ENCODE peak calls at places on chromosomes 3 and 15, in five cellular contexts. One of them, this sample, is unnamed. For H3K27me3, the result is how much of the 10 kb centered on the place peaks cover.

GRCh38 chr3:127798716-127799115 is 23.6 kb downstream of the MGLL start:
- DNase-seq in adrenal gland: no peak
- DNase-seq in brain microvascular endothelial cell: no peak
- DNase-seq in heart right ventricle: no peak
- DNase-seq in CD8-positive, alpha-beta T cell: no peak
- DNase-seq in this sample: no peak

GRCh38 chr15:39495871-39496459 is 84.9 kb upstream of the THBS1 start:
- DNase-seq in brain microvascular endothelial cell: no peak
- DNase-seq in CD8-positive, alpha-beta T cell: no peak
- DNase-seq in adrenal gland: no peak
- DNase-seq in heart right ventricle: no peak
- DNase-seq in this sample: no peak

GRCh38 chr3:130395916-130396315 is 50.4 kb downstream of the COL6A5 start:
- DNase-seq in heart right ventricle: no peak
- DNase-seq in adrenal gland: no peak
- DNase-seq in brain microvascular endothelial cell: peak
- DNase-seq in CD8-positive, alpha-beta T cell: no peak
- DNase-seq in this sample: no peak

GRCh38 chr15:93180656-93181055 is 91.6 kb upstream of the RGMA start:
- DNase-seq in heart right ventricle: no peak
- DNase-seq in adrenal gland: no peak
- DNase-seq in CD8-positive, alpha-beta T cell: no peak
- DNase-seq in brain microvascular endothelial cell: no peak
- DNase-seq in this sample: no peak

GRCh38 chr15:58535337-58535736 is 103.5 kb downstream of the LIPC start:
- DNase-seq in adrenal gland: no peak
- DNase-seq in brain microvascular endothelial cell: no peak
- DNase-seq in heart right ventricle: no peak
- DNase-seq in CD8-positive, alpha-beta T cell: no peak
- DNase-seq in this sample: no peak

GRCh38 chr15:46703352-46703861 is 1013.9 kb upstream of the SEMA6D start:
- DNase-seq in adrenal gland: no peak
- DNase-seq in heart right ventricle: no peak
- DNase-seq in CD8-positive, alpha-beta T cell: no peak
- DNase-seq in brain microvascular endothelial cell: no peak
- DNase-seq in this sample: no peak

GRCh38 chr15:70347766-70348558 is 250.2 kb upstream of the TLE3 start:
- DNase-seq in brain microvascular endothelial cell: no peak
- DNase-seq in heart right ventricle: no peak
- DNase-seq in adrenal gland: no peak
- DNase-seq in CD8-positive, alpha-beta T cell: no peak
- DNase-seq in this sample: no peak

GRCh38 chr15:60283936-60284335 is 113.8 kb downstream of the ANXA2 start:
- DNase-seq in brain microvascular endothelial cell: no peak
- DNase-seq in CD8-positive, alpha-beta T cell: no peak
- DNase-seq in adrenal gland: no peak
- DNase-seq in heart right ventricle: no peak
- DNase-seq in this sample: no peak

GRCh38 chr3:179036626-179037300 is 34.8 kb downstream of the ZMAT3 start:
- DNase-seq in heart right ventricle: no peak
- DNase-seq in adrenal gland: no peak
- DNase-seq in brain microvascular endothelial cell: no peak
- DNase-seq in CD8-positive, alpha-beta T cell: no peak
- DNase-seq in this sample: no peak

GRCh38 chr3:187186801-187187421 is 10.4 kb upstream of the RTP1 start:
- DNase-seq in brain microvascular endothelial cell: peak
- DNase-seq in heart right ventricle: peak
- DNase-seq in adrenal gland: no peak
- DNase-seq in CD8-positive, alpha-beta T cell: no peak
- DNase-seq in this sample: no peak

GRCh38 chr3:131591394-131591990 is 88.7 kb upstream of the MRPL3 start:
- DNase-seq in heart right ventricle: no peak
- DNase-seq in brain microvascular endothelial cell: peak
- DNase-seq in CD8-positive, alpha-beta T cell: no peak
- DNase-seq in adrenal gland: peak
- DNase-seq in this sample: no peak

GRCh38 chr15:44596511-44597010 is 59.6 kb downstream of the EIF3J start:
- DNase-seq in adrenal gland: no peak
- DNase-seq in heart right ventricle: no peak
- DNase-seq in CD8-positive, alpha-beta T cell: no peak
- DNase-seq in brain microvascular endothelial cell: no peak
- DNase-seq in this sample: no peak

GRCh38 chr3:71168961-71169411 is 414.5 kb downstream of the FOXP1 start:
- DNase-seq in adrenal gland: no peak
- DNase-seq in heart right ventricle: no peak
- DNase-seq in CD8-positive, alpha-beta T cell: no peak
- DNase-seq in brain microvascular endothelial cell: no peak
- DNase-seq in this sample: no peak

GRCh38 chr3:50179710-50180109 is 11.7 kb upstream of the GNAT1 start:
- DNase-seq in adrenal gland: no peak
- DNase-seq in CD8-positive, alpha-beta T cell: no peak
- DNase-seq in brain microvascular endothelial cell: no peak
- DNase-seq in heart right ventricle: no peak
- DNase-seq in this sample: no peak

GRCh38 chr3:177740270-177740669 is 543.0 kb upstream of the TBL1XR1 start:
- DNase-seq in heart right ventricle: no peak
- DNase-seq in adrenal gland: no peak
- DNase-seq in CD8-positive, alpha-beta T cell: no peak
- DNase-seq in brain microvascular endothelial cell: no peak
- DNase-seq in this sample: no peak

GRCh38 chr3:177743491-177743890 is 546.2 kb upstream of the TBL1XR1 start:
- DNase-seq in brain microvascular endothelial cell: no peak
- DNase-seq in adrenal gland: no peak
- DNase-seq in heart right ventricle: no peak
- DNase-seq in CD8-positive, alpha-beta T cell: no peak
- DNase-seq in this sample: no peak

GRCh38 chr3:177735441-177735840 is 538.2 kb upstream of the TBL1XR1 start:
- DNase-seq in CD8-positive, alpha-beta T cell: no peak
- DNase-seq in adrenal gland: no peak
- DNase-seq in heart right ventricle: no peak
- DNase-seq in brain microvascular endothelial cell: no peak
- DNase-seq in this sample: no peak

GRCh38 chr3:177742273-177742672 is 545.0 kb upstream of the TBL1XR1 start:
- DNase-seq in heart right ventricle: no peak
- DNase-seq in CD8-positive, alpha-beta T cell: no peak
- DNase-seq in adrenal gland: no peak
- DNase-seq in brain microvascular endothelial cell: no peak
- DNase-seq in this sample: no peak

GRCh38 chr3:177739461-177739860 is 542.2 kb upstream of the TBL1XR1 start:
- DNase-seq in CD8-positive, alpha-beta T cell: no peak
- DNase-seq in adrenal gland: no peak
- DNase-seq in brain microvascular endothelial cell: no peak
- DNase-seq in heart right ventricle: no peak
- DNase-seq in this sample: no peak
- H3K27me3 ChIP-seq in CD8-positive, alpha-beta T cell: under half
- H3K27me3 ChIP-seq in adrenal gland: under half
- H3K27me3 ChIP-seq in brain microvascular endothelial cell: under half
- H3K27me3 ChIP-seq in heart right ventricle: under half
- H3K27me3 ChIP-seq in this sample: under half

DNA sequence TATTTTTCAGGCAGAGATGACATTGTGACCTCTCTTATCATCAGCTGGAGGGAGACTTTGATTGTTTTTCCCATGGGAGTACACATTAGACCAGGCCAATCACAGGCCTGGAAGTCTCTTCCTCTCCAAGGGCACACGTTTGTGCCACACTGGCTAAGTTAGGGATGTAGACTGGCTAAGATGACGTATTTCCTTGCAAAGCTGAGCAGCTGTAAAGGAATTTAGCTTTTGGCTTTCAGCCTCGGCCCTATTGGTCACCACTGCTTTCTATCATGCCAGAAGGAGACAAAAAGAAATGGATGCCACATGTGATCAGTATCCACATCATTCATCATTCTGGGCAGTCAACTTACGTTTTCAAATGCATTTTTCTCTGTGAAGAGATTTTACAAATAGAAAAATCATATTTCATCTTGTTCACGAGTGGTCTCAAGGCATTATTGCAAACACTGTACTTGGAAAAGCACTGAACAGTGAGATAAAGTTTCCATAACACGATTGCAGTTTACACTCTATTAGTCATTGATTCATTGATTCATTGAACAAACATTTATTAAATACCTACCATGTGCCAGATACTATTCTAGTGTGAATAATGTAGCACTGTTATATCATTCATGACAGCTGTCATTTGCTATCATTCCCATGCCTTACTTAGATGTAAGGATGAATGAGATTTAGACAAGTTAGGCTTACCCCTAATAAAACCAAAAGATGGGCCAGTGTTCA is 27.0 kb upstream of the RNF7 start:
- DNase-seq in adrenal gland: peak
- DNase-seq in CD8-positive, alpha-beta T cell: no peak
- DNase-seq in brain microvascular endothelial cell: peak
- DNase-seq in heart right ventricle: no peak
- DNase-seq in this sample: no peak
- H3K4me3 ChIP-seq in adrenal gland: no peak
- H3K4me3 ChIP-seq in CD8-positive, alpha-beta T cell: no peak
- H3K4me3 ChIP-seq in brain microvascular endothelial cell: no peak
- H3K4me3 ChIP-seq in heart right ventricle: no peak
- H3K4me3 ChIP-seq in this sample: no peak

GRCh38 chr3:158809642-158810041 is 7.8 kb downstream of the MFSD1 start:
- DNase-seq in CD8-positive, alpha-beta T cell: no peak
- DNase-seq in heart right ventricle: no peak
- DNase-seq in adrenal gland: no peak
- DNase-seq in brain microvascular endothelial cell: peak
- DNase-seq in this sample: no peak

GRCh38 chr3:158810823-158811425 is 9.1 kb downstream of the MFSD1 start:
- DNase-seq in CD8-positive, alpha-beta T cell: no peak
- DNase-seq in adrenal gland: no peak
- DNase-seq in heart right ventricle: no peak
- DNase-seq in brain microvascular endothelial cell: no peak
- DNase-seq in this sample: no peak

GRCh38 chr3:158804441-158804840 is 2.6 kb downstream of the MFSD1 start:
- DNase-seq in brain microvascular endothelial cell: no peak
- DNase-seq in CD8-positive, alpha-beta T cell: no peak
- DNase-seq in adrenal gland: no peak
- DNase-seq in heart right ventricle: no peak
- DNase-seq in this sample: no peak

DNA sequence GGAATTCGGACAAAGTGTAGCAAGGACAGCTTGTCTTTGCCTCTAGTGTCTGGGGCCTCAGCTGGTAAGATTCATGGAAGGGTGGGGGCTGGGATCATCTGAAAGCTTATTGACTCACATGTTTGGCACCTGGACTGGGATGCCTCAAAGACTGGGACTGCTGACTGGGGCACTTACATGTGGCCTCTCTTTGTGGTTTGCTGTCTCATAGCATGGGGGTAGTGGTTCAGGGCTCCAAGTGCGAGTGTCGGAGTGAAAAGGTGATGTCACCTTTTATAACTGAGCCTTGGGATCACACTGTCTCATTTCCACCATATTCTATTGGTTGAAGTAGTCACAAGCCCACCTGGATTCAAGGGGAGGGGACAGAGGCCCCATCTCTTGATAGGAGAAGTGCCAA is 6.8 kb downstream of the MFSD1 start:
- DNase-seq in CD8-positive, alpha-beta T cell: no peak
- DNase-seq in brain microvascular endothelial cell: peak
- DNase-seq in heart right ventricle: no peak
- DNase-seq in adrenal gland: no peak
- DNase-seq in this sample: no peak
- H3K27me3 ChIP-seq in CD8-positive, alpha-beta T cell: under half
- H3K27me3 ChIP-seq in brain microvascular endothelial cell: under half
- H3K27me3 ChIP-seq in heart right ventricle: under half
- H3K27me3 ChIP-seq in adrenal gland: under half
- H3K27me3 ChIP-seq in this sample: under half

GRCh38 chr3:144466114-144466513 is 494.5 kb downstream of the DIPK2A start:
- DNase-seq in CD8-positive, alpha-beta T cell: no peak
- DNase-seq in brain microvascular endothelial cell: no peak
- DNase-seq in adrenal gland: no peak
- DNase-seq in heart right ventricle: no peak
- DNase-seq in this sample: no peak
- H3K4me3 ChIP-seq in CD8-positive, alpha-beta T cell: no peak
- H3K4me3 ChIP-seq in brain microvascular endothelial cell: no peak
- H3K4me3 ChIP-seq in adrenal gland: no peak
- H3K4me3 ChIP-seq in heart right ventricle: no peak
- H3K4me3 ChIP-seq in this sample: no peak

DNA sequence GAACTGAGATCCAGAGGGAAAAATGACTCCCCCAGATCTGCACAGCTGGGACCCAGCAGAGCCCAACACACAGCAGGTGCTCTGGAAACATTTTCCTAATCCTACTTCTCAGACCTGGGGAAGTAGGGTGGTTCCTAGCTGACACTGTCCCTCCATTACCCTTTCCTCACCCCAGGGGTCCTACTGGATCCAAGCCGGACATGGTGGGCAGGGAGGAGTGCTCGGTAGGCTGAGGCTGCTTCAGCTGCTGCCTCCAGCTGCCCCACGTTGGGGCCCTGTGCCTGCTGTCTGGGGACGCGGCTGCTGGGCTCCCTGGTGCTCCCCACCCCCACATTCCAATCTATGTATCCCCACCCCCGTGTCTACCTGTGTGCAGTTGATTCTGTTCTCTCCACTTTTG is 29.8 kb upstream of the SLC6A6 start:
- DNase-seq in heart right ventricle: no peak
- DNase-seq in adrenal gland: no peak
- DNase-seq in CD8-positive, alpha-beta T cell: no peak
- DNase-seq in brain microvascular endothelial cell: no peak
- DNase-seq in this sample: no peak
- H3K27me3 ChIP-seq in heart right ventricle: under half
- H3K27me3 ChIP-seq in adrenal gland: under half
- H3K27me3 ChIP-seq in CD8-positive, alpha-beta T cell: under half
- H3K27me3 ChIP-seq in brain microvascular endothelial cell: under half
- H3K27me3 ChIP-seq in this sample: under half

GRCh38 chr3:133863865-133864264 is 31.8 kb downstream of the RAB6B start:
- DNase-seq in brain microvascular endothelial cell: no peak
- DNase-seq in heart right ventricle: no peak
- DNase-seq in CD8-positive, alpha-beta T cell: no peak
- DNase-seq in adrenal gland: no peak
- DNase-seq in this sample: no peak

GRCh38 chr3:133859381-133860245 is 36.1 kb downstream of the RAB6B start:
- DNase-seq in brain microvascular endothelial cell: no peak
- DNase-seq in heart right ventricle: no peak
- DNase-seq in CD8-positive, alpha-beta T cell: no peak
- DNase-seq in adrenal gland: no peak
- DNase-seq in this sample: no peak

GRCh38 chr3:133860519-133860918 is 35.2 kb downstream of the RAB6B start:
- DNase-seq in heart right ventricle: no peak
- DNase-seq in brain microvascular endothelial cell: no peak
- DNase-seq in adrenal gland: no peak
- DNase-seq in CD8-positive, alpha-beta T cell: no peak
- DNase-seq in this sample: no peak

GRCh38 chr3:133864616-133865015 is 31.1 kb downstream of the RAB6B start:
- DNase-seq in brain microvascular endothelial cell: no peak
- DNase-seq in adrenal gland: no peak
- DNase-seq in CD8-positive, alpha-beta T cell: no peak
- DNase-seq in heart right ventricle: no peak
- DNase-seq in this sample: no peak

GRCh38 chr3:133862161-133862560 is 33.5 kb downstream of the RAB6B start:
- DNase-seq in heart right ventricle: no peak
- DNase-seq in CD8-positive, alpha-beta T cell: no peak
- DNase-seq in adrenal gland: no peak
- DNase-seq in brain microvascular endothelial cell: no peak
- DNase-seq in this sample: no peak
- H3K4me3 ChIP-seq in heart right ventricle: no peak
- H3K4me3 ChIP-seq in CD8-positive, alpha-beta T cell: no peak
- H3K4me3 ChIP-seq in adrenal gland: no peak
- H3K4me3 ChIP-seq in brain microvascular endothelial cell: no peak
- H3K4me3 ChIP-seq in this sample: no peak

GRCh38 chr3:181432992-181433391 is 278.7 kb upstream of the SOX2 start:
- DNase-seq in adrenal gland: no peak
- DNase-seq in CD8-positive, alpha-beta T cell: no peak
- DNase-seq in brain microvascular endothelial cell: no peak
- DNase-seq in heart right ventricle: no peak
- DNase-seq in this sample: no peak
- H3K27me3 ChIP-seq in adrenal gland: under half
- H3K27me3 ChIP-seq in CD8-positive, alpha-beta T cell: under half
- H3K27me3 ChIP-seq in brain microvascular endothelial cell: under half
- H3K27me3 ChIP-seq in heart right ventricle: under half
- H3K27me3 ChIP-seq in this sample: under half